ENCODE peak calls at places on chromosomes 4 and X, in eight cellular contexts. One of them, this sample, is unnamed.

GRCh38 chrX:114344756-114345155 is 239.1 kb upstream of the HTR2C start:
- DNase-seq in foreskin keratinocyte: peak
- DNase-seq in lower lobe of right lung: no peak
- DNase-seq in spleen: no peak
- DNase-seq in IMR-90: peak
- DNase-seq in A549: peak
- DNase-seq in mammary epithelial cell: peak
- DNase-seq in left lung: no peak
- DNase-seq in this sample: peak

GRCh38 chr4:2927696-2928075 is 35.5 kb downstream of the NOP14 start:
- DNase-seq in foreskin keratinocyte: no peak
- DNase-seq in lower lobe of right lung: peak
- DNase-seq in spleen: peak
- DNase-seq in IMR-90: no peak
- DNase-seq in A549: no peak
- DNase-seq in mammary epithelial cell: no peak
- DNase-seq in left lung: no peak
- DNase-seq in this sample: no peak

GRCh38 chrX:106791495-106791894 is 11.0 kb upstream of the TBC1D8B start:
- DNase-seq in foreskin keratinocyte: no peak
- DNase-seq in lower lobe of right lung: no peak
- DNase-seq in spleen: no peak
- DNase-seq in IMR-90: peak
- DNase-seq in A549: peak
- DNase-seq in mammary epithelial cell: no peak
- DNase-seq in left lung: no peak
- DNase-seq in this sample: no peak

GRCh38 chrX:68631331-68631730 is 16.1 kb upstream of the STARD8 start:
- DNase-seq in foreskin keratinocyte: no peak
- DNase-seq in lower lobe of right lung: no peak
- DNase-seq in spleen: no peak
- DNase-seq in IMR-90: no peak
- DNase-seq in A549: no peak
- DNase-seq in mammary epithelial cell: no peak
- DNase-seq in left lung: no peak
- DNase-seq in this sample: no peak

GRCh38 chr4:140924761-140925392 is 168.7 kb upstream of the TBC1D9 start:
- DNase-seq in foreskin keratinocyte: no peak
- DNase-seq in lower lobe of right lung: no peak
- DNase-seq in spleen: no peak
- DNase-seq in IMR-90: no peak
- DNase-seq in A549: no peak
- DNase-seq in mammary epithelial cell: no peak
- DNase-seq in left lung: no peak
- DNase-seq in this sample: no peak

GRCh38 chr4:153418581-153418980 is 47.6 kb upstream of the TMEM131L start:
- DNase-seq in foreskin keratinocyte: no peak
- DNase-seq in lower lobe of right lung: no peak
- DNase-seq in spleen: no peak
- DNase-seq in IMR-90: peak
- DNase-seq in A549: no peak
- DNase-seq in mammary epithelial cell: peak
- DNase-seq in left lung: no peak
- DNase-seq in this sample: no peak

GRCh38 chr4:90328558-90328957 is 201.4 kb downstream of the CCSER1 start:
- DNase-seq in foreskin keratinocyte: no peak
- DNase-seq in lower lobe of right lung: peak
- DNase-seq in spleen: no peak
- DNase-seq in IMR-90: peak
- DNase-seq in A549: no peak
- DNase-seq in mammary epithelial cell: peak
- DNase-seq in left lung: no peak
- DNase-seq in this sample: no peak

GRCh38 chr4:35918491-35918977 is 325.8 kb downstream of the ARAP2 start:
- DNase-seq in foreskin keratinocyte: no peak
- DNase-seq in lower lobe of right lung: no peak
- DNase-seq in spleen: no peak
- DNase-seq in IMR-90: no peak
- DNase-seq in A549: no peak
- DNase-seq in mammary epithelial cell: no peak
- DNase-seq in left lung: no peak
- DNase-seq in this sample: no peak

GRCh38 chr4:7806080-7806630 is 133.5 kb downstream of the AFAP1 start:
- DNase-seq in foreskin keratinocyte: no peak
- DNase-seq in lower lobe of right lung: no peak
- DNase-seq in spleen: peak
- DNase-seq in IMR-90: peak
- DNase-seq in A549: peak
- DNase-seq in mammary epithelial cell: no peak
- DNase-seq in left lung: no peak
- DNase-seq in this sample: no peak

GRCh38 chr4:185343726-185344581 is 51.8 kb downstream of the LRP2BP start:
- DNase-seq in foreskin keratinocyte: no peak
- DNase-seq in lower lobe of right lung: no peak
- DNase-seq in spleen: no peak
- DNase-seq in IMR-90: peak
- DNase-seq in A549: no peak
- DNase-seq in mammary epithelial cell: peak
- DNase-seq in left lung: no peak
- DNase-seq in this sample: no peak

GRCh38 chrX:122641826-122642225 is 542.3 kb upstream of the GRIA3 start:
- DNase-seq in foreskin keratinocyte: no peak
- DNase-seq in lower lobe of right lung: no peak
- DNase-seq in spleen: no peak
- DNase-seq in IMR-90: no peak
- DNase-seq in A549: no peak
- DNase-seq in mammary epithelial cell: no peak
- DNase-seq in left lung: no peak
- DNase-seq in this sample: no peak

GRCh38 chrX:35076061-35076460 is 133.5 kb downstream of the FAM47B start:
- DNase-seq in foreskin keratinocyte: peak
- DNase-seq in lower lobe of right lung: no peak
- DNase-seq in spleen: no peak
- DNase-seq in IMR-90: no peak
- DNase-seq in A549: peak
- DNase-seq in mammary epithelial cell: peak
- DNase-seq in left lung: no peak
- DNase-seq in this sample: no peak

GRCh38 chr4:40121515-40121914 is 64.9 kb downstream of the N4BP2 start:
- DNase-seq in foreskin keratinocyte: peak
- DNase-seq in lower lobe of right lung: no peak
- DNase-seq in spleen: no peak
- DNase-seq in IMR-90: peak
- DNase-seq in A549: peak
- DNase-seq in mammary epithelial cell: peak
- DNase-seq in left lung: no peak
- DNase-seq in this sample: peak

GRCh38 chr4:5821665-5822358 is 71.1 kb downstream of the CRMP1 start:
- DNase-seq in foreskin keratinocyte: no peak
- DNase-seq in lower lobe of right lung: no peak
- DNase-seq in spleen: peak
- DNase-seq in IMR-90: no peak
- DNase-seq in A549: peak
- DNase-seq in mammary epithelial cell: no peak
- DNase-seq in left lung: peak
- DNase-seq in this sample: no peak

GRCh38 chrX:125205084-125205917 is 114.4 kb upstream of the TEX13C start:
- DNase-seq in foreskin keratinocyte: no peak
- DNase-seq in lower lobe of right lung: peak
- DNase-seq in spleen: peak
- DNase-seq in IMR-90: no peak
- DNase-seq in A549: peak
- DNase-seq in mammary epithelial cell: peak
- DNase-seq in left lung: peak
- DNase-seq in this sample: peak

GRCh38 chr4:126708716-126709115 is 924.0 kb upstream of the INTU start:
- DNase-seq in foreskin keratinocyte: peak
- DNase-seq in lower lobe of right lung: no peak
- DNase-seq in spleen: no peak
- DNase-seq in IMR-90: no peak
- DNase-seq in A549: no peak
- DNase-seq in mammary epithelial cell: peak
- DNase-seq in left lung: no peak
- DNase-seq in this sample: peak

GRCh38 chr4:155529197-155529596 is 137.5 kb upstream of the GUCY1A1 start:
- DNase-seq in foreskin keratinocyte: no peak
- DNase-seq in lower lobe of right lung: no peak
- DNase-seq in spleen: no peak
- DNase-seq in IMR-90: no peak
- DNase-seq in A549: no peak
- DNase-seq in mammary epithelial cell: no peak
- DNase-seq in left lung: no peak
- DNase-seq in this sample: no peak

GRCh38 chr4:76753814-76754213 is 144.1 kb downstream of the SOWAHB start:
- DNase-seq in foreskin keratinocyte: peak
- DNase-seq in lower lobe of right lung: no peak
- DNase-seq in spleen: no peak
- DNase-seq in IMR-90: peak
- DNase-seq in A549: no peak
- DNase-seq in mammary epithelial cell: peak
- DNase-seq in left lung: no peak
- DNase-seq in this sample: no peak

GRCh38 chrX:96447161-96447560 is 237.5 kb upstream of the DIAPH2 start:
- DNase-seq in foreskin keratinocyte: no peak
- DNase-seq in lower lobe of right lung: no peak
- DNase-seq in spleen: no peak
- DNase-seq in IMR-90: no peak
- DNase-seq in A549: no peak
- DNase-seq in mammary epithelial cell: no peak
- DNase-seq in left lung: no peak
- DNase-seq in this sample: no peak

GRCh38 chr4:60400599-60400998 is 799.5 kb upstream of the ADGRL3 start:
- DNase-seq in foreskin keratinocyte: no peak
- DNase-seq in lower lobe of right lung: no peak
- DNase-seq in spleen: no peak
- DNase-seq in IMR-90: no peak
- DNase-seq in A549: no peak
- DNase-seq in mammary epithelial cell: no peak
- DNase-seq in left lung: no peak
- DNase-seq in this sample: no peak

GRCh38 chrX:119492463-119492862 is 24.2 kb downstream of the SLC25A5 start:
- DNase-seq in foreskin keratinocyte: no peak
- DNase-seq in lower lobe of right lung: no peak
- DNase-seq in spleen: no peak
- DNase-seq in IMR-90: no peak
- DNase-seq in A549: no peak
- DNase-seq in mammary epithelial cell: no peak
- DNase-seq in left lung: no peak
- DNase-seq in this sample: no peak

GRCh38 chrX:119497185-119497584 is 28.9 kb downstream of the SLC25A5 start:
- DNase-seq in foreskin keratinocyte: no peak
- DNase-seq in lower lobe of right lung: no peak
- DNase-seq in spleen: no peak
- DNase-seq in IMR-90: no peak
- DNase-seq in A549: no peak
- DNase-seq in mammary epithelial cell: no peak
- DNase-seq in left lung: no peak
- DNase-seq in this sample: no peak

GRCh38 chrX:119495734-119496520 is 27.7 kb downstream of the SLC25A5 start:
- DNase-seq in foreskin keratinocyte: no peak
- DNase-seq in lower lobe of right lung: no peak
- DNase-seq in spleen: no peak
- DNase-seq in IMR-90: no peak
- DNase-seq in A549: peak
- DNase-seq in mammary epithelial cell: no peak
- DNase-seq in left lung: no peak
- DNase-seq in this sample: no peak

GRCh38 chrX:119500061-119500800 is 32.0 kb downstream of the SLC25A5 start:
- DNase-seq in foreskin keratinocyte: no peak
- DNase-seq in lower lobe of right lung: no peak
- DNase-seq in spleen: no peak
- DNase-seq in IMR-90: no peak
- DNase-seq in A549: no peak
- DNase-seq in mammary epithelial cell: no peak
- DNase-seq in left lung: no peak
- DNase-seq in this sample: no peak

DNA sequence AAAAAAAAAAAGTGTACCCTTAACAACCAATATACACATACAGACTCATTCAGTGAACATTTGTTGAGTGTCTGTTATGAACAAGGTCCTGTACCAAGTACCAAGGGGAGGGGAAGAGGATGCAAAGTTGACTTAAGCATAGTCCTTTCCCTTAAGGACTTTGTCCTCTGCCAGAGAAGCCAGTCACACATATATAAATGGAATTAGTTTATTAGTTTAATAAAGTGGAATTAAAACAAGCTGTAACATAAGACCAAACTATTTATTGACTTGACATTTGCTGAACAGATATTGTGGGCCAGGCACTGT is 28.2 kb downstream of the SLC25A5 start:
- DNase-seq in foreskin keratinocyte: no peak
- DNase-seq in lower lobe of right lung: no peak
- DNase-seq in spleen: no peak
- DNase-seq in IMR-90: no peak
- DNase-seq in A549: peak
- DNase-seq in mammary epithelial cell: no peak
- DNase-seq in left lung: no peak
- DNase-seq in this sample: no peak
- H3K27ac ChIP-seq in foreskin keratinocyte: no peak
- H3K27ac ChIP-seq in lower lobe of right lung: peak
- H3K27ac ChIP-seq in spleen: no peak
- H3K27ac ChIP-seq in IMR-90: no peak
- H3K27ac ChIP-seq in A549: peak
- H3K27ac ChIP-seq in mammary epithelial cell: no peak
- H3K27ac ChIP-seq in left lung: no peak
- H3K27ac ChIP-seq in this sample: no peak

GRCh38 chrX:138756234-138756633 is 44.7 kb upstream of the FGF13 start:
- DNase-seq in foreskin keratinocyte: no peak
- DNase-seq in lower lobe of right lung: peak
- DNase-seq in spleen: no peak
- DNase-seq in IMR-90: no peak
- DNase-seq in A549: peak
- DNase-seq in mammary epithelial cell: peak
- DNase-seq in left lung: no peak
- DNase-seq in this sample: peak
- TF ChIP-seq CTCF in foreskin keratinocyte: no peak
- TF ChIP-seq CTCF in lower lobe of right lung: no peak
- TF ChIP-seq CTCF in spleen: no peak
- TF ChIP-seq CTCF in IMR-90: no peak
- TF ChIP-seq CTCF in A549: no peak
- TF ChIP-seq CTCF in mammary epithelial cell: peak
- TF ChIP-seq CTCF in left lung: no peak
- TF ChIP-seq CTCF in this sample: no peak

GRCh38 chr4:189304755-189305154 is 635.9 kb upstream of the FRG1 start:
- DNase-seq in foreskin keratinocyte: no peak
- DNase-seq in lower lobe of right lung: no peak
- DNase-seq in spleen: no peak
- DNase-seq in IMR-90: peak
- DNase-seq in A549: no peak
- DNase-seq in mammary epithelial cell: no peak
- DNase-seq in left lung: no peak
- DNase-seq in this sample: no peak
- H3K27ac ChIP-seq in foreskin keratinocyte: no peak
- H3K27ac ChIP-seq in lower lobe of right lung: no peak
- H3K27ac ChIP-seq in spleen: no peak
- H3K27ac ChIP-seq in IMR-90: no peak
- H3K27ac ChIP-seq in A549: no peak
- H3K27ac ChIP-seq in mammary epithelial cell: no peak
- H3K27ac ChIP-seq in left lung: no peak
- H3K27ac ChIP-seq in this sample: no peak

GRCh38 chr4:176563591-176563990 is 229.1 kb downstream of the VEGFC start:
- DNase-seq in foreskin keratinocyte: no peak
- DNase-seq in lower lobe of right lung: no peak
- DNase-seq in spleen: no peak
- DNase-seq in IMR-90: peak
- DNase-seq in A549: peak
- DNase-seq in mammary epithelial cell: no peak
- DNase-seq in left lung: no peak
- DNase-seq in this sample: no peak
- TF ChIP-seq CTCF in foreskin keratinocyte: peak
- TF ChIP-seq CTCF in lower lobe of right lung: no peak
- TF ChIP-seq CTCF in spleen: no peak
- TF ChIP-seq CTCF in IMR-90: no peak
- TF ChIP-seq CTCF in A549: peak
- TF ChIP-seq CTCF in mammary epithelial cell: no peak
- TF ChIP-seq CTCF in left lung: no peak
- TF ChIP-seq CTCF in this sample: peak